ENCODE peak calls at places on chromosomes 6 and 20, in five cellular contexts. R is HCT116, L is HepG2, I is K562, Y is H1. D is an unnamed sample.

GRCh38 chr6:7085911-7086310 is 21.9 kb upstream of the RREB1 start:
- DNase-seq in Y (no peak), R (no peak), L (no peak), I (no peak), D (no peak)

GRCh38 chr6:105642708-105643107 is 239.8 kb upstream of the PREP start:
- DNase-seq in L (no peak), I (no peak), Y (no peak), R (no peak), D (no peak)

GRCh38 chr6:14117158-14118090 is at the start of gene CD83:
- DNase-seq in L (peak; percentile 13), I (peak; percentile 60), Y (peak; percentile 68), R (peak; percentile 6), D (no peak)

GRCh38 chr6:133921249-133921859 is 31.7 kb upstream of the TBPL1 start:
- DNase-seq in R (peak; percentile 68), L (peak; percentile 73), I (peak; percentile 85), Y (peak; percentile 90), D (peak; percentile 54)

GRCh38 chr20:50308513-50309279 is 118.1 kb downstream of the CEBPB start:
- DNase-seq in R (peak; percentile 42), L (peak; percentile 96), I (peak; percentile 61), Y (no peak), D (no peak)

GRCh38 chr6:137353842-137354397 is 134.7 kb upstream of the IFNGR1 start:
- DNase-seq in R (no peak), L (peak; percentile 100), Y (no peak), I (no peak), D (no peak)

GRCh38 chr6:155660243-155660977 is 204.8 kb upstream of the NOX3 start:
- DNase-seq in L (no peak), Y (no peak), R (no peak), I (peak; percentile 77), D (no peak)

GRCh38 chr6:133730881-133731280 is 158.0 kb upstream of the TCF21 start:
- DNase-seq in L (no peak), R (no peak), Y (no peak), I (no peak), D (no peak)

GRCh38 chr6:101276066-101276465 is 117.4 kb upstream of the GRIK2 start:
- DNase-seq in L (no peak), R (no peak), I (no peak), Y (no peak), D (no peak)

GRCh38 chr6:5066456-5067093 is 18.6 kb upstream of the PPP1R3G start:
- DNase-seq in Y (no peak), R (no peak), L (no peak), I (no peak), D (no peak)

GRCh38 chr6:106055442-106055975 is 30.6 kb upstream of the PRDM1 start:
- DNase-seq in I (no peak), Y (no peak), L (no peak), R (no peak), D (no peak)

GRCh38 chr6:112183271-112183671 is 71.1 kb downstream of the LAMA4 start:
- DNase-seq in L (no peak), Y (no peak), I (no peak), R (no peak), D (no peak)

GRCh38 chr20:5835870-5836269 is 85.7 kb downstream of the SHLD1 start:
- DNase-seq in L (no peak), I (no peak), Y (no peak), R (no peak), D (no peak)

GRCh38 chr6:154370545-154370944 is 13.9 kb upstream of the IPCEF1 start:
- DNase-seq in L (peak; percentile 25), I (peak; percentile 41), Y (no peak), R (peak; percentile 18), D (no peak)

GRCh38 chr20:53656653-53657288 is 63.1 kb upstream of the ZNF217 start:
- DNase-seq in L (no peak), Y (no peak), I (no peak), R (no peak), D (no peak)

GRCh38 chr6:15048367-15048766 is 197.5 kb upstream of the JARID2 start:
- DNase-seq in Y (no peak), L (no peak), R (no peak), I (no peak), D (no peak)

GRCh38 chr6:52503853-52504777 is 72.7 kb downstream of the TRAM2 start:
- DNase-seq in R (peak; percentile 94), I (peak; percentile 92), L (no peak), Y (no peak), D (no peak)

GRCh38 chr6:108432792-108433191 is 127.9 kb upstream of the FOXO3 start:
- DNase-seq in I (no peak), Y (no peak), L (no peak), R (no peak), D (no peak)

GRCh38 chr20:63053430-63054102 is 46.8 kb upstream of the BHLHE23 start:
- DNase-seq in L (no peak), I (no peak), R (no peak), Y (peak; percentile 31), D (no peak)

GRCh38 chr6:80771941-80772340 is 665.5 kb downstream of the BCKDHB start:
- DNase-seq in I (no peak), Y (peak; percentile 46), R (no peak), L (no peak), D (no peak)

GRCh38 chr6:10465633-10466499 is 51.0 kb upstream of the TFAP2A start:
- DNase-seq in R (peak; percentile 65), Y (peak; percentile 85), L (peak; percentile 44), I (peak; percentile 83), D (peak; percentile 67)

GRCh38 chr6:73801652-73802268 is 105.8 kb downstream of the CD109 start:
- DNase-seq in R (no peak), L (no peak), I (no peak), Y (no peak), D (no peak)

GRCh38 chr6:20711518-20711917 is 177.3 kb downstream of the CDKAL1 start:
- DNase-seq in L (no peak), Y (no peak), I (peak; percentile 13), R (no peak), D (no peak)

GRCh38 chr6:148701393-148701774 is 45.4 kb upstream of the UST start:
- DNase-seq in Y (no peak), R (no peak), L (no peak), I (no peak), D (no peak)

GRCh38 chr6:21348462-21349195 is 244.9 kb upstream of the SOX4 start:
- DNase-seq in L (no peak), Y (peak; percentile 51), R (no peak), I (no peak), D (peak; percentile 25)

GRCh38 chr20:58870293-58871014 is 17.9 kb downstream of the GNAS start:
- DNase-seq in Y (peak; percentile 87), R (no peak), I (peak; percentile 61), L (peak; percentile 70), D (no peak)

GRCh38 chr6:83870649-83871048 is 11.2 kb downstream of the CYB5R4 start:
- DNase-seq in Y (no peak), I (no peak), L (peak; percentile 16), R (no peak), D (no peak)

GRCh38 chr6:42569102-42570028 is 5.5 kb downstream of the UBR2 start:
- DNase-seq in L (no peak), R (no peak), Y (no peak), I (peak; percentile 63), D (no peak)

GRCh38 chr20:56630506-56631317 is 1.6 kb downstream of the TFAP2C start:
- DNase-seq in R (no peak), Y (peak; percentile 80), L (no peak), I (no peak), D (no peak)
- H3K4me1 ChIP-seq in R (peaks cover 4% of the 10 kb centered on the region), Y (peaks cover 14% of the 10 kb centered on the region), L (no peaks in the 10 kb centered on the region), I (peaks cover 42% of the 10 kb centered on the region), D (peaks cover 13% of the 10 kb centered on the region)

GRCh38 chr6:55874309-55874708 is 1.1 kb downstream of the BMP5 start:
- DNase-seq in I (no peak), R (no peak), Y (no peak), L (no peak), D (no peak)

GRCh38 chr6:55868910-55869479 is 6.4 kb downstream of the BMP5 start:
- DNase-seq in R (peak; percentile 2), L (no peak), I (no peak), Y (no peak), D (no peak)

GRCh38 chr6:55866110-55866509 is 9.3 kb downstream of the BMP5 start:
- DNase-seq in L (no peak), Y (no peak), I (no peak), R (no peak), D (no peak)

GRCh38 chr6:55875420-55875819 is at the start of gene BMP5:
- DNase-seq in Y (no peak), L (no peak), I (no peak), R (no peak), D (peak; percentile 18)

DNA sequence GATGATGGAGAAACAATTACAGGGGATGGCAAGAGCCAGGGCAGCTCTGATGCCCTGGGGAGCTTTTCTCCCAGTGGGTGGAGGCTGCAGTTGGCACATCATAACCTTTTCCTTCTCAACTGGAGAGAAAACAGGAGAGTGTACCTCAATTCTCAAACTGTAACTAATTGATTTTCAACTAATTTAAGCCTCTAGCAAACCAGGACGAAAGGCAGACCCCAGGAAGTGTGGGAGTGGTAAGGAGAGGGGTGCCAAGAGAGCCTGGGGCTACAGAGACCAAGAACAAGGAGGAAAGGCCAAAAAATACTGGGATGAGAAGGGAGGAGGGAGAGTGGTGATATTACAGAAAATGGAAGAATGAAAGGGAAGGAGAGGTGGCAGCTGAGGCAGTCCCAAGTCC is 5.7 kb downstream of the BMP5 start:
- DNase-seq in Y (no peak), L (no peak), I (no peak), R (no peak), D (no peak)
- TF ChIP-seq ZNF274 in Y (no peak), L (no peak), I (no peak), R (no peak), D (no peak)

DNA sequence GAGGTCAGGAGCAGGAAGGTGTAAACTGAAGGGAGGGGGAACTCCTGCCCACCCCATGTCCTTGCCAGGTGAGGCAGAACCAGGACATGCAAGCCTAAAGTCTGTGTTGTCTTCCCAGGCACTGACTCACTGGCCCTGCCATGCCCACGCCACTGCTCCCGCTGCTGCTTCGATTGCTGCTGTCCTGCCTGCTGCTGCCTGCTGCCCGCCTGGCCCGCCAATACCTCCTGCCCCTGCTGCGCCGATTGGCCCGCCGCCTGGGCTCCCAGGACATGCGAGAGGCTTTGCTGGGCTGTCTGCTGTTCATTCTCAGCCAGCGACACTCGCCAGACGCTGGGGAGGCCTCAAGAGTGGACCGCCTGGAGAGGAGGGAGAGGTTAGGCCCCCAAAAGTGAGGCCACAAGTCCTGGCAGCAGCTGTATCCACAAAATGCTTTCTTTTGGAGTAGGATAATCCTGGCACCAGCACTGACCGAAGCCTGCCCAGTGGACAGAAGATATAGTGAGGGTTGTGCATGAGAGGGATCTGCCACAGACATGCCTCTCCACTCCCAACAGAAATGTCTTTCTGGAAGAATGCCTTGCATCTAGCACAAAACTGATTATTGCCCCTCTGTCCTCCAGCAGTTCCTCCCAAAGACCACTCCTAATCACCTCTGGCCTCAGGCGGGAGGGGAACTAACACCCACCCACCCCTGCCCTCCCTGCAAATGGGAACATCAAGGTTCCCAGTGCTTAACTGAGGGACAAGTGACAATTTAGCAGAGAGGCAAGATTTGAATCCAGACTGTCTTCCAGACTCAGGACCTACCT is 812 bp downstream of the MYMX start:
- DNase-seq in R (no peak), I (no peak), L (no peak), Y (peak; percentile 71), D (no peak)
- H3K4me1 ChIP-seq in R (peaks cover 31% of the 10 kb centered on the region), I (peaks cover 50% of the 10 kb centered on the region), L (peaks cover 70% of the 10 kb centered on the region), Y (peaks cover 25% of the 10 kb centered on the region), D (peaks cover 12% of the 10 kb centered on the region)

DNA sequence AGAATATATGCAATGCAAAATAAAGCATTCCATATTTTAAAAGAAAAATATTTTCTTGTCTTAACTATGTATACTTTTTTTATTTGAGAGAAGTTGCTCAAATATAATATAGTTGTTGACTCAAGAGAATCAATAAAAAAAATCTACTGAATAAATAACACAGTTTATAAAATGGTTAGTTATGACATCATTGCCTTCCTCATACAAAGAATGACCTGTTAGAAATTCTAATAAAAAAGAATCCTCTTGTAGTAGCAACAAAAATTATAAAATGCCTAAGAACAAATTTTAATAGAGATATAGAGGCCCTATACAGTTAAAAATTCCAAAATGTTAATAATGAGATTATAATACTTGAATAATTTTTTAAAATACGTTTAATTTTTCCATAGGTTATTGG is 96.5 kb upstream of the AHI1 start:
- DNase-seq in Y (no peak), L (no peak), R (no peak), I (no peak), D (no peak)
- TF ChIP-seq ZNF274 in Y (no peak), L (no peak), R (no peak), I (no peak), D (no peak)

D was measured in NT2/D1.